ENCODE peak calls at places on chromosomes 3 and 15, in six cellular contexts. Q, B, K, R, J and Z are unnamed samples.

GRCh38 chr3:179450321-179450720 is 949 bp downstream of the GNB4 start:
- DNase-seq in K (no peak), R (no peak), J (no peak), Q (no peak), B (no peak), Z (no peak)

GRCh38 chr3:5787863-5788488 is 600.5 kb downstream of the EDEM1 start:
- DNase-seq in Q (no peak), R (peak; percentile 48), B (no peak), J (no peak), K (peak; percentile 24), Z (no peak)

GRCh38 chr3:62954579-62954978 is 79.4 kb upstream of the CADPS start:
- DNase-seq in J (no peak), R (no peak), K (no peak), Q (no peak), B (no peak), Z (no peak)

GRCh38 chr3:149716984-149717383 is 35.3 kb downstream of the COMMD2 start:
- DNase-seq in R (no peak), K (no peak), Q (no peak), J (no peak), B (no peak), Z (no peak)

GRCh38 chr15:68154923-68155559 is 50.1 kb downstream of the CALML4 start:
- DNase-seq in Q (peak; percentile 34), R (peak; percentile 77), K (peak; percentile 39), J (peak; percentile 40), B (peak; percentile 55), Z (peak; percentile 52)

GRCh38 chr3:108091498-108092259 is 848 bp upstream of the CD47 start:
- DNase-seq in J (no peak), R (peak; percentile 65), Q (no peak), B (peak; percentile 12), K (peak; percentile 20), Z (no peak)

GRCh38 chr3:29683306-29683993 is 402.6 kb downstream of the RBMS3 start:
- DNase-seq in J (peak; percentile 56), R (no peak), B (peak; percentile 26), K (peak; percentile 33), Q (no peak), Z (no peak)

GRCh38 chr3:42505203-42505848 is 2.9 kb downstream of the VIPR1 start:
- DNase-seq in K (no peak), Q (no peak), J (no peak), B (no peak), R (peak; percentile 81), Z (no peak)

GRCh38 chr15:32670624-32671022 is 29.1 kb downstream of the SCG5 start:
- DNase-seq in B (no peak), K (no peak), Q (no peak), R (no peak), J (no peak), Z (no peak)

GRCh38 chr3:184796551-184796950 is 15.4 kb upstream of the VPS8 start:
- DNase-seq in Q (no peak), K (no peak), B (no peak), R (no peak), J (no peak), Z (no peak)

GRCh38 chr3:60017631-60018030 is 967.8 kb upstream of the CFAP20DC start:
- DNase-seq in K (no peak), B (no peak), R (no peak), Q (no peak), J (no peak), Z (peak; percentile 93)

GRCh38 chr3:27089063-27089462 is 280.1 kb downstream of the NEK10 start:
- DNase-seq in Q (no peak), B (no peak), K (no peak), J (no peak), R (no peak), Z (no peak)

DNA sequence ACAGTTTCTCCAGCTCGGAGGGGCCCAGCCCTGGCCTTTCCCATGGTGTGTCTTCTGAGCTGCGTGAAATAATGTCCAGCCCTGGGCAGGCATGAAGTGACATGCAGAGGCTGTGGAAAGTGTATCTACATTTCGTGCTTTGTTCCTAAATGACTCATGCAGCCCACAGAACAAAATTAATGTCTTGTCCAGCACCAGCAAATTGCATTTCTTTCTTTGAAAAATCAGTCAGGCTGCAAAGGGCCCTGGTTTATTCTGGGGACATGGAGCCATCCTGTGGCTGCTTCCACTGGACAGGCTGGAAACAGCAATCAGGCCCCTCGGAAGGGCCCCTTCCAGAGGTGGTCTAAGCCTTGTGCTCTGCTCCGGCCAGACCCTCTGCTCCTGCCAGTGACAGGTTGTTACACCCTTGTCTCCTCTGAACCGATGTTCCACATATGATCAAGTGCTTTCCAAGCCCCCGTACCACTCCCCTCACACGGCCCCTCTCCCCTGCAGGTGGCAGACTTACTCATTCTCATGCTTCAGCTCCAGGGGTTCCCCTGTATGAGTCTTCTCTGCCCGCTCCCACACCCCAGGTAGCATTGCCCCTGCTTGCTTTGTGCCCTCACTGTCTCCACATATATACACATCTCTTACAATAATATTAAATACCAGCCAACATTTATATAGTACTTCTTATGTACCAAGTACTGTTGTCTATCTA is 33.7 kb downstream of the CRYGS start:
- DNase-seq in B (no peak), K (no peak), J (no peak), Q (no peak), R (no peak), Z (peak; percentile 16)
- TF ChIP-seq CTCF in B (peak; percentile 26), K (no peak), J (no peak), Q (no peak), R (no peak), Z (peak; percentile 16)

GRCh38 chr3:188262913-188263683 is 109.1 kb downstream of the LPP start:
- DNase-seq in K (no peak), B (no peak), Q (no peak), J (no peak), R (peak; percentile 71), Z (no peak)

GRCh38 chr3:188267790-188268333 is 113.9 kb downstream of the LPP start:
- DNase-seq in B (no peak), Q (no peak), J (no peak), R (no peak), K (no peak), Z (no peak)

GRCh38 chr3:188266581-188267274 is 112.8 kb downstream of the LPP start:
- DNase-seq in K (no peak), J (no peak), R (no peak), B (no peak), Q (peak; percentile 58), Z (no peak)

GRCh38 chr3:188262488-188262887 is 108.5 kb downstream of the LPP start:
- DNase-seq in Q (no peak), K (no peak), B (no peak), R (no peak), J (no peak), Z (no peak)

GRCh38 chr3:188264231-188265213 is 110.6 kb downstream of the LPP start:
- DNase-seq in R (no peak), B (no peak), K (no peak), J (no peak), Q (no peak), Z (no peak)
- H3K4me3 ChIP-seq in R (no peak overlapping the region), B (no peak overlapping the region), K (no peak overlapping the region), J (no peak overlapping the region), Q (no peak overlapping the region), Z (no peak overlapping the region)

GRCh38 chr3:55485208-55485791 is 1.8 kb downstream of the WNT5A start:
- DNase-seq in K (peak; percentile 53), R (peak; percentile 77), Q (no peak), J (no peak), B (peak; percentile 55), Z (peak; percentile 82)
- TF ChIP-seq CTCF in K (peak; percentile 42), R (peak; percentile 30), Q (peak; percentile 68), J (peak; percentile 78), B (peak; percentile 40), Z (peak; percentile 63)

GRCh38 chr3:113438224-113438623 is 3.1 kb downstream of the CFAP44 start:
- DNase-seq in J (no peak), R (no peak), Q (no peak), K (no peak), B (no peak), Z (no peak)

GRCh38 chr3:113436794-113437193 is 4.5 kb downstream of the CFAP44 start:
- DNase-seq in R (peak; percentile 54), J (peak; percentile 29), Q (peak; percentile 18), K (no peak), B (no peak), Z (peak; percentile 49)

GRCh38 chr3:113439576-113439975 is 1.7 kb downstream of the CFAP44 start:
- DNase-seq in K (no peak), B (peak; percentile 23), R (no peak), J (no peak), Q (no peak), Z (no peak)

GRCh38 chr3:113441051-113441770 is at the start of gene CFAP44:
- DNase-seq in Q (peak; percentile 7), J (no peak), B (peak; percentile 77), R (peak; percentile 85), K (no peak), Z (peak; percentile 11)
- H3K4me3 ChIP-seq in Q (peak within 1 kb of the TSS; percentile 53), J (no peak within 1 kb of the TSS), B (peak within 1 kb of the TSS; percentile 44), R (peak within 1 kb of the TSS; percentile 48), K (no peak within 1 kb of the TSS), Z (peak within 1 kb of the TSS; percentile 43)

GRCh38 chr3:122092460-122093165 is 37.5 kb downstream of the CD86 start:
- DNase-seq in K (no peak), J (no peak), Q (no peak), B (peak; percentile 36), R (peak; percentile 56), Z (no peak)
- TF ChIP-seq CTCF in K (no peak), J (peak; percentile 59), Q (peak; percentile 49), B (peak; percentile 61), R (no peak), Z (peak; percentile 44)

GRCh38 chr3:128879991-128880390 is 571 bp downstream of the ACAD9 start:
- DNase-seq in R (no peak), K (peak; percentile 17), J (no peak), B (no peak), Q (no peak), Z (no peak)

GRCh38 chr3:128879125-128879969 is at the start of gene ACAD9:
- DNase-seq in Q (peak; percentile 95), K (peak; percentile 95), J (peak; percentile 90), B (peak; percentile 98), R (peak; percentile 99), Z (peak; percentile 92)

GRCh38 chr3:128882709-128883108 is 3.3 kb downstream of the ACAD9 start:
- DNase-seq in Q (no peak), R (no peak), J (no peak), K (no peak), B (no peak), Z (no peak)

GRCh38 chr3:128878556-128879124 is 780 bp upstream of the ACAD9 start:
- DNase-seq in J (peak; percentile 21), R (peak; percentile 52), K (peak; percentile 14), B (no peak), Q (no peak), Z (peak; percentile 20)

DNA sequence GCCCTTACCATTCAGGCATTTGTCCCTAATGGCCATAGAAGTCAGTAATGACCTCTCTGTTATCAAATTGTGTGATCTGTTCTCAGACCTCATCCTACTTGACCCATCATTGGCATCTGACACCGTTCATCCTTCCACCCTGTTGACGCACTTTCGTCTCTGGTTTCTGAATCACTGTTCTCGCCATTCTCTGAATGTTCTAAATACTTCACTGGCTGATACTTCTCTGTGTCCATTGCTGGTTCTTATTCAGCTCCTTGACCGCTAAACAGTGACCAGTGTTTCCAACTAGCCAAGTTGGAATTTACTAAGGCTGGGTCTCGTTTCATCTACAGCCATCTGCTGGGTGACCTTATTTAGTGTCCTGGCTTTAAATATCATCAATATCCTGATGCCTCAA is 2.2 kb downstream of the ACAD9 start:
- DNase-seq in J (no peak), K (no peak), Q (no peak), R (no peak), B (no peak), Z (no peak)
- H3K4me3 ChIP-seq in J (no peak overlapping the region), K (no peak overlapping the region), Q (no peak overlapping the region), R (no peak overlapping the region), B (no peak overlapping the region), Z (no peak overlapping the region)

GRCh38 chr15:69384626-69385025 is 29.5 kb upstream of the KIF23 start:
- DNase-seq in J (no peak), B (no peak), K (no peak), Q (no peak), R (no peak), Z (no peak)
- TF ChIP-seq CTCF in J (no peak), B (no peak), K (no peak), Q (no peak), R (no peak), Z (no peak)